ENCODE peak calls at places on chromosomes 5 and 9, in five cellular contexts. One of them, this sample, is unnamed. For H3K4me1, the result is how much of the 10 kb centered on the place peaks cover.

GRCh38 chr5:168608821-168609220 is 29.7 kb upstream of the PANK3 start:
- DNase-seq in aorta: no peak
- DNase-seq in keratinocyte: no peak
- DNase-seq in mesendoderm: peak
- DNase-seq in heart left ventricle: no peak
- DNase-seq in this sample: no peak

GRCh38 chr5:33195431-33196128 is 245.2 kb upstream of the TARS1 start:
- DNase-seq in keratinocyte: no peak
- DNase-seq in mesendoderm: no peak
- DNase-seq in aorta: no peak
- DNase-seq in heart left ventricle: no peak
- DNase-seq in this sample: no peak

GRCh38 chr5:6686916-6687409 is 26.3 kb upstream of the TENT4A start:
- DNase-seq in aorta: no peak
- DNase-seq in heart left ventricle: no peak
- DNase-seq in mesendoderm: peak
- DNase-seq in keratinocyte: no peak
- DNase-seq in this sample: no peak

GRCh38 chr9:114005371-114006154 is 72.5 kb downstream of the AMBP start:
- DNase-seq in heart left ventricle: no peak
- DNase-seq in mesendoderm: no peak
- DNase-seq in keratinocyte: no peak
- DNase-seq in aorta: peak
- DNase-seq in this sample: no peak

GRCh38 chr5:172834570-172835245 is 657 bp downstream of the ERGIC1 start:
- DNase-seq in heart left ventricle: no peak
- DNase-seq in keratinocyte: no peak
- DNase-seq in mesendoderm: peak
- DNase-seq in aorta: peak
- DNase-seq in this sample: peak

GRCh38 chr9:101668466-101668865 is 70.0 kb downstream of the GRIN3A start:
- DNase-seq in keratinocyte: no peak
- DNase-seq in mesendoderm: no peak
- DNase-seq in aorta: no peak
- DNase-seq in heart left ventricle: no peak
- DNase-seq in this sample: no peak

GRCh38 chr5:59485104-59485503 is 408.4 kb downstream of the PDE4D start:
- DNase-seq in aorta: no peak
- DNase-seq in mesendoderm: no peak
- DNase-seq in heart left ventricle: no peak
- DNase-seq in keratinocyte: no peak
- DNase-seq in this sample: no peak

GRCh38 chr9:124017064-124017928 is 5.7 kb downstream of the LHX2 start:
- DNase-seq in mesendoderm: no peak
- DNase-seq in aorta: peak
- DNase-seq in heart left ventricle: no peak
- DNase-seq in keratinocyte: no peak
- DNase-seq in this sample: no peak

GRCh38 chr9:20217596-20217995 is 404.7 kb downstream of the MLLT3 start:
- DNase-seq in aorta: no peak
- DNase-seq in mesendoderm: no peak
- DNase-seq in keratinocyte: no peak
- DNase-seq in heart left ventricle: no peak
- DNase-seq in this sample: no peak

GRCh38 chr9:105405514-105406131 is 42.2 kb upstream of the FSD1L start:
- DNase-seq in aorta: no peak
- DNase-seq in mesendoderm: no peak
- DNase-seq in heart left ventricle: no peak
- DNase-seq in keratinocyte: no peak
- DNase-seq in this sample: no peak

GRCh38 chr5:88724201-88724600 is 158.8 kb downstream of the MEF2C start:
- DNase-seq in keratinocyte: no peak
- DNase-seq in mesendoderm: no peak
- DNase-seq in heart left ventricle: no peak
- DNase-seq in aorta: no peak
- DNase-seq in this sample: no peak

GRCh38 chr5:35859101-35859661 is 2.5 kb downstream of the IL7R start:
- DNase-seq in keratinocyte: no peak
- DNase-seq in mesendoderm: no peak
- DNase-seq in aorta: no peak
- DNase-seq in heart left ventricle: no peak
- DNase-seq in this sample: no peak

GRCh38 chr5:64653776-64654175 is 36.5 kb upstream of the SHISAL2B start:
- DNase-seq in aorta: no peak
- DNase-seq in mesendoderm: no peak
- DNase-seq in keratinocyte: no peak
- DNase-seq in heart left ventricle: no peak
- DNase-seq in this sample: no peak

GRCh38 chr5:38718874-38719391 is 126.9 kb upstream of the OSMR start:
- DNase-seq in heart left ventricle: no peak
- DNase-seq in keratinocyte: no peak
- DNase-seq in mesendoderm: peak
- DNase-seq in aorta: no peak
- DNase-seq in this sample: no peak

GRCh38 chr5:154520861-154521453 is 42.9 kb upstream of the HAND1 start:
- DNase-seq in aorta: no peak
- DNase-seq in keratinocyte: peak
- DNase-seq in heart left ventricle: no peak
- DNase-seq in mesendoderm: peak
- DNase-seq in this sample: peak

GRCh38 chr5:180291234-180291940 is 496 bp downstream of the MAPK9 start:
- DNase-seq in aorta: no peak
- DNase-seq in keratinocyte: no peak
- DNase-seq in mesendoderm: peak
- DNase-seq in heart left ventricle: no peak
- DNase-seq in this sample: peak

GRCh38 chr9:92266486-92266885 is 27.0 kb downstream of the IARS1 start:
- DNase-seq in aorta: no peak
- DNase-seq in heart left ventricle: no peak
- DNase-seq in keratinocyte: no peak
- DNase-seq in mesendoderm: no peak
- DNase-seq in this sample: no peak

GRCh38 chr5:136924490-136924889 is 559.1 kb upstream of the TRPC7 start:
- DNase-seq in aorta: no peak
- DNase-seq in mesendoderm: no peak
- DNase-seq in keratinocyte: no peak
- DNase-seq in heart left ventricle: no peak
- DNase-seq in this sample: no peak

GRCh38 chr9:16727452-16728127 is 142.9 kb downstream of the BNC2 start:
- DNase-seq in heart left ventricle: no peak
- DNase-seq in mesendoderm: peak
- DNase-seq in aorta: no peak
- DNase-seq in keratinocyte: no peak
- DNase-seq in this sample: no peak

GRCh38 chr5:111929261-111929660 is 172.3 kb upstream of the NREP start:
- DNase-seq in keratinocyte: no peak
- DNase-seq in mesendoderm: no peak
- DNase-seq in aorta: no peak
- DNase-seq in heart left ventricle: no peak
- DNase-seq in this sample: no peak

GRCh38 chr5:62281411-62281810 is 24.6 kb upstream of the KIF2A start:
- DNase-seq in aorta: no peak
- DNase-seq in heart left ventricle: no peak
- DNase-seq in mesendoderm: no peak
- DNase-seq in keratinocyte: no peak
- DNase-seq in this sample: no peak

GRCh38 chr9:35904966-35905781 is 828 bp upstream of the HRCT1 start:
- DNase-seq in keratinocyte: no peak
- DNase-seq in mesendoderm: no peak
- DNase-seq in heart left ventricle: no peak
- DNase-seq in aorta: no peak
- DNase-seq in this sample: no peak

GRCh38 chr9:35907732-35908483 is 1.4 kb upstream of the SPAAR start:
- DNase-seq in keratinocyte: no peak
- DNase-seq in aorta: peak
- DNase-seq in heart left ventricle: peak
- DNase-seq in mesendoderm: peak
- DNase-seq in this sample: no peak

GRCh38 chr9:35905912-35906679 is at the start of gene HRCT1:
- DNase-seq in keratinocyte: peak
- DNase-seq in mesendoderm: no peak
- DNase-seq in aorta: peak
- DNase-seq in heart left ventricle: peak
- DNase-seq in this sample: peak

GRCh38 chr9:35908484-35909125 is 685 bp upstream of the SPAAR start:
- DNase-seq in keratinocyte: no peak
- DNase-seq in aorta: no peak
- DNase-seq in mesendoderm: peak
- DNase-seq in heart left ventricle: peak
- DNase-seq in this sample: no peak

GRCh38 chr9:35906923-35907699 is 1.1 kb downstream of the HRCT1 start:
- DNase-seq in heart left ventricle: peak
- DNase-seq in keratinocyte: no peak
- DNase-seq in mesendoderm: peak
- DNase-seq in aorta: peak
- DNase-seq in this sample: no peak
- H3K4me1 ChIP-seq in heart left ventricle: under half
- H3K4me1 ChIP-seq in keratinocyte: under half
- H3K4me1 ChIP-seq in mesendoderm: under half
- H3K4me1 ChIP-seq in aorta: under half
- H3K4me1 ChIP-seq in this sample: under half

DNA sequence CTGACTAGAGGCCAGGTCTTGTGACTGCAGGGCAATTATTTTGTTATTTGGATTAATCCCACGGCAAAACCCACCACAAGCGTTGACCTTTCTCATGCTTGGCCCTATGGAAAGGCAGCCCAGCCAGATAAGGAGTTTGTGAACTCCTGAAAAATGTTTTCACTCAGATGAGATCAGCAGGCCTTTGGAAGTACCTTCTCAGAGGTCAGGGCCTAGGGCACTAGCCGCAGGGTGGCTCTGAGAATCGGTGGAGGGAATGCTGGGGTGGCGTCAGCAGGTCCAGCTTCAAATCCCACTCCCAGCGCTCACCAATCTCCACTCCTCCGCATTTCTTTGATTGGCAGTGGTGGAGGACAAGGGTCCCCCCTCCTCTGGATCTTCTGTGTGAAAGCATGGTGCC is 194.4 kb downstream of the GADD45G start:
- DNase-seq in heart left ventricle: no peak
- DNase-seq in keratinocyte: no peak
- DNase-seq in mesendoderm: no peak
- DNase-seq in aorta: no peak
- DNase-seq in this sample: no peak
- H3K4me1 ChIP-seq in heart left ventricle: under half
- H3K4me1 ChIP-seq in keratinocyte: under half
- H3K4me1 ChIP-seq in mesendoderm: under half
- H3K4me1 ChIP-seq in aorta: under half
- H3K4me1 ChIP-seq in this sample: under half

DNA sequence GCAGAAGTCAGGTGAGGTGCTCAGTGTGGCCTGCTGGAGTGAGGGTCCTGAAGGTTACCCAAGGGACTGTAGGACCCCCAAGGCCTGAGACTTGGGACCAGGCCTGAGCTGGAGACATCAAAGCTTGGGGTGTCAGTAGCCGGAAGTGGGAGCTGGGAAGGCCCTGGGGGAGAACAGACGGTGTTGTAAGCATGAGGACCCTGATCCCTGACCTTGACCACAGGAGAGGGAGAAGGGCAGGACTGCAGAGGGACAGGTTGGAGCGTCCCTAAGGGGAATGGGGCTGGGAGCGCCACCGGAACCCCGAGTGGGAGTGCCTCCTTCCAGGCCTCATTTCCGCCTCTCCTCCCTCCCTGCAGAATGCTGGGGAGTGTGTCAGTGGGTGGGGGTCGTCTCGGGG is 533 bp downstream of the TTC16 start:
- DNase-seq in aorta: no peak
- DNase-seq in mesendoderm: no peak
- DNase-seq in heart left ventricle: no peak
- DNase-seq in keratinocyte: no peak
- DNase-seq in this sample: no peak
- H3K4me1 ChIP-seq in aorta: under half
- H3K4me1 ChIP-seq in mesendoderm: under half
- H3K4me1 ChIP-seq in heart left ventricle: under half
- H3K4me1 ChIP-seq in keratinocyte: under half
- H3K4me1 ChIP-seq in this sample: under half

DNA sequence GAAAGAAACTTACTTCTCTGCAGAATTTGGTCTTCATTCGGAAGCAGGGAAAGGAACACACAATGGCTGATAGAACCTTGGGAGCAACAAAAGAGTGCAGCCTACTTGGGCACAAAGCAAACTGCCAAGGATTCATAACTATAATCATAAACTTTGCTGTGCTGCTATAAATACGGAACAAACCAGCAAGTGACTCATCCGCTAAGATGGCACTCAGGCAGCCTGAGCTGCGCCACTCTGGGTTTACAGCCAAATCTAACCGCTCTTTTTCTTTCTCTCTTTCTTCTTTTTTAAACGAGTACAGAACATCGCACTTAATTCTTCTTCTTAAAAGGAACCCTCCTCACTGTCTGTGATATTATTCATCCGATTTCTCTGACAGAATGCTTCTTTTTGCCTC is 81.1 kb downstream of the PTPN3 start:
- DNase-seq in heart left ventricle: no peak
- DNase-seq in aorta: no peak
- DNase-seq in keratinocyte: no peak
- DNase-seq in mesendoderm: no peak
- DNase-seq in this sample: no peak
- H3K4me1 ChIP-seq in heart left ventricle: under half
- H3K4me1 ChIP-seq in aorta: under half
- H3K4me1 ChIP-seq in keratinocyte: under half
- H3K4me1 ChIP-seq in mesendoderm: under half
- H3K4me1 ChIP-seq in this sample: under half

DNA sequence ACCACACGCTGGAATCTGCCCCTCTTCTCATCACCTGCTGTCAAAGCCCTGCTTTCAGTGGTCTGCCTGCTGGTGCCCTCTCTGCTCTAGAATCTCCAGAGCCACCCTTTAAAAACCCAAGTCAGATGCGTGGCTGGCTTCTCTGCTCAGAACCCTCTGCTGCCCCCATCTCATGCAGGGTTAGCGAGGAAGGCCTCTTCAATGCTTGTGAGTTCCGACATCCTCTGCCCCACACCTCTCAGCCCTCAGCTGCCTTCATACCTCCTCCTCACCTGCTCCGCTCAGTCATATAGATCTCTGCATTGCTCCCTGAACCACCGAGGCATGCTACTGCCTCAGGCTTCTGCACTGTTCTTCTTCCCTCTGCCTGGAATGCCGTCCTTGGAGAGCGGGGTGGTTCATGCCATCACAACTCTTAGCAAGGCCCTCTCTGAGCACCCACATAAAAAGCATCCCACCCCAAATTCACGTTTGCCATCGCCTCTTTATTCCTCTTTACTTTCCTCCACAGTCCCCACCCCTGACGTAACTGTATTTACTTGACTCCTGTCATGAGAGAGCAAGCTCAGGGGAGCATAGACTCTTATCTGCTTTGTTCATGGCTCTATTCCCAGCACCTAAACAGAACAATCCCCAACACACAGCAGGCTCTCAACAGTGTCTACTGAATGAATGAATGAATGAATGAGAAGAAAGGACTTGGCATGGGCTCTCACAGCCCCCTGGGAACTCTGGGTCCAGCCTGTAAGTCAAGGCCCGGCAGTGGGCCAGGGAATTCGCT is 10.4 kb downstream of the SHB start:
- DNase-seq in aorta: no peak
- DNase-seq in heart left ventricle: no peak
- DNase-seq in keratinocyte: no peak
- DNase-seq in mesendoderm: no peak
- DNase-seq in this sample: no peak
- H3K4me1 ChIP-seq in aorta: under half
- H3K4me1 ChIP-seq in heart left ventricle: half or more
- H3K4me1 ChIP-seq in keratinocyte: under half
- H3K4me1 ChIP-seq in mesendoderm: under half
- H3K4me1 ChIP-seq in this sample: under half

GRCh38 chr5:159098285-159099048 is 1.2 kb downstream of the EBF1 start:
- DNase-seq in keratinocyte: no peak
- DNase-seq in heart left ventricle: peak
- DNase-seq in mesendoderm: no peak
- DNase-seq in aorta: no peak
- DNase-seq in this sample: no peak
- H3K4me1 ChIP-seq in keratinocyte: under half
- H3K4me1 ChIP-seq in heart left ventricle: under half
- H3K4me1 ChIP-seq in mesendoderm: under half
- H3K4me1 ChIP-seq in aorta: under half
- H3K4me1 ChIP-seq in this sample: under half

This sample was measured in Caco-2.